ENCODE peak calls at places on chromosomes 2 and 18, in four cellular contexts. V is GM23338, S is mammary epithelial cell, W is Peyer's patch. X is an unnamed sample.

GRCh38 chr2:58907644-58908043 is 666.5 kb upstream of the FANCL start:
- DNase-seq in S (no peak), V (no peak), W (no peak), X (no peak)

GRCh38 chr2:226906439-226906796 is 70.6 kb downstream of the RHBDD1 start:
- DNase-seq in S (no peak), V (no peak), W (peak; percentile 30), X (no peak)

GRCh38 chr2:43495727-43496126 is 100.1 kb downstream of the THADA start:
- DNase-seq in S (peak; percentile 75), W (no peak), V (no peak), X (no peak)

GRCh38 chr2:122804494-122804893 is 1049.0 kb downstream of the TSN start:
- DNase-seq in W (no peak), V (no peak), S (peak; percentile 20), X (no peak)

GRCh38 chr18:74173434-74173750 is 25.1 kb downstream of the TIMM21 start:
- DNase-seq in V (no peak), S (no peak), W (no peak), X (no peak)

GRCh38 chr2:41967426-41968181 is 80.2 kb upstream of the PKDCC start:
- DNase-seq in S (no peak), V (no peak), W (no peak), X (no peak)

GRCh38 chr2:216777637-216778273 is 82.1 kb downstream of the TNP1 start:
- DNase-seq in V (peak; percentile 96), S (peak; percentile 76), W (no peak), X (no peak)

GRCh38 chr2:203730866-203731265 is 24.4 kb downstream of the CD28 start:
- DNase-seq in W (no peak), V (no peak), S (peak; percentile 76), X (no peak)

GRCh38 chr2:152012697-152013096 is 86.1 kb downstream of the CACNB4 start:
- DNase-seq in S (no peak), V (no peak), W (no peak), X (no peak)
- TF ChIP-seq CTCF in S (no peak), V (no peak), W (no peak), X (no peak)

GRCh38 chr2:88735853-88736252 is 44.4 kb downstream of the RPIA start:
- DNase-seq in W (no peak), S (peak; percentile 25), V (no peak), X (no peak)

GRCh38 chr2:88735133-88735532 is 43.7 kb downstream of the RPIA start:
- DNase-seq in V (no peak), S (no peak), W (no peak), X (no peak)

GRCh38 chr2:88737385-88737784 is 45.9 kb downstream of the RPIA start:
- DNase-seq in S (no peak), W (no peak), V (no peak), X (no peak)

GRCh38 chr2:88729061-88729745 is 37.7 kb downstream of the RPIA start:
- DNase-seq in W (no peak), V (no peak), S (peak; percentile 72), X (no peak)

DNA sequence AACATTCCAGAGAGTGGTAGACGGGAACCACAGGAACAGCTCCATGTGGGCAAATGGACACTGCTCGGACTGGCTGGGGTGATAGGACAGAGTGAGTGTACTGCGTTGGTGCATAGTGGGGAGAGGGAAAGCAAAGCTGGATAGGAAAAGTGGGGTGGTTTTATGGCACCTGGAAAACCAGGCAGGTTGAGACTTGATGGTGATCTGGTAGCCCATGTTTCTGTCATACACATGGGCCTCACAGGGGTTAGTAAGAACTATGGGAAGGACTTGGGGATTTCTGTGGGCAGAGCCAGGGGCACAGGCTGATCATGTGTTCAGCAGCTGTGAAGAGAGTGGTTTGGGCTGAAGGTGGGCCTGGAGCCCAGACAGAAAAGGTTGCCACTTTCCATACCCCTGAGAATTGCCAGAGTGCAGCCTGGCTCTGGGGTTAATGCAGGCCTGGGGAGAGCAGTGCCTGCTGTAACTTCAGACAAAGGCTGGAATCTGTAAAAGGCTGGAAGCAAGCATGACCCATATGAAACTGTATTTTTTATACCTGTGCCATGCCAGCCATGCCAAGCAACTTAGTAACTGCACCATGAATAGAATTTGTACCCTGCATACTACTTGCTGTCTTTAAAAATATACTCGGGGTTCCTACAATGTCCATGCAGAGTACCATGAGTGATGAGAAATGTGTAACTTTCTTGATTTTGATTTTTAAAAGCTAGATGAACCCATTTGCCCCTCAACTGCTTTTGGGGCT is 41.9 kb downstream of the RPIA start:
- DNase-seq in W (no peak), S (peak; percentile 45), V (no peak), X (no peak)
- H3K27ac ChIP-seq in W (no peak overlapping the region), S (no peak overlapping the region), V (no peak overlapping the region), X (no peak overlapping the region)

GRCh38 chr18:32732165-32732564 is 40.7 kb downstream of the KLHL14 start:
- DNase-seq in S (no peak), W (no peak), V (no peak), X (no peak)
- H3K27me3 ChIP-seq in S (no peaks in the 10 kb centered on the region), W (no peaks in the 10 kb centered on the region), V (no peaks in the 10 kb centered on the region), X (no peaks in the 10 kb centered on the region)

GRCh38 chr18:63844254-63844653 is 43.3 kb upstream of the SERPINB2 start:
- DNase-seq in S (peak; percentile 37), W (no peak), V (peak; percentile 61), X (no peak)
- TF ChIP-seq CTCF in S (peak; percentile 58), W (no peak), V (peak; percentile 66), X (no peak)

GRCh38 chr2:27489498-27490397 is at the start of gene IFT172:
- DNase-seq in W (peak; percentile 100), V (peak; percentile 100), S (peak; percentile 99), X (peak; percentile 99)
- H3K27ac ChIP-seq in W (peak within 1 kb of the TSS; percentile 65), V (no peak within 1 kb of the TSS), S (peak within 1 kb of the TSS; percentile 74), X (peak within 1 kb of the TSS; percentile 55)

GRCh38 chr2:129646107-129646506 is 333.4 kb upstream of the RAB6C start:
- DNase-seq in W (no peak), S (no peak), V (no peak), X (no peak)
- H3K27me3 ChIP-seq in W (no peaks in the 10 kb centered on the region), S (no peaks in the 10 kb centered on the region), V (no peaks in the 10 kb centered on the region), X (no peaks in the 10 kb centered on the region)

GRCh38 chr2:196804381-196804780 is 4.8 kb downstream of the C2orf66 start:
- DNase-seq in V (no peak), S (no peak), W (no peak), X (no peak)

GRCh38 chr2:196809260-196809659 is at the start of gene C2orf66:
- DNase-seq in S (no peak), V (no peak), W (no peak), X (no peak)

DNA sequence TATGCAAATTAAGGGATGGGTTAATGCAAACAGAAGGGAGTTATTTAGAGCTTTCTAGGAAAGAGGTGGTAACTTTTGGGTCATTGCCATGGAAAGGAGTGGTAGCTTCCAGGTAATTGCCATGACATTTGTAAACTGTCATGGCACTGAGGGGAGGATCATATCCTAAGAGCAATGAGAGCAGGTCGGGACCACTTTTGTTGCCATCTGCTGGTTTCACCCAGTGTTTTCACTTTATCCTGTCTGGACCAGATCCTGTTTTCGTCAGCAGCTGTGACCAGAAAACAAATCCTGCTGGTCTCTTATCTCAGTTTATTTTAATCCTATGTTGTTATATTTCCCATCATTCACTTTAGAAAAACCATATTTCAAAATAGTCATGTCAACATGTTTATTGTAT is 874 bp downstream of the C2orf66 start:
- DNase-seq in S (no peak), W (no peak), V (peak; percentile 51), X (no peak)
- TF ChIP-seq CTCF in S (no peak), W (no peak), V (peak; percentile 46), X (no peak)

X was measured in CD4-positive, alpha-beta T cell.